ENCODE peak calls at places on chromosomes 1 and 21, in four cellular contexts. One of them, this sample, is unnamed.

GRCh38 chr1:75855010-75855409 is 58.3 kb downstream of the MSH4 start:
- DNase-seq in SK-N-SH: no peak
- DNase-seq in K562: peak; percentile 40
- DNase-seq in A549: peak; percentile 1
- DNase-seq in this sample: peak; percentile 53

GRCh38 chr1:168623003-168623828 is 46.8 kb downstream of the XCL1 start:
- DNase-seq in K562: peak; percentile 58
- DNase-seq in A549: peak; percentile 85
- DNase-seq in SK-N-SH: no peak
- DNase-seq in this sample: peak; percentile 30

GRCh38 chr1:1205769-1206375 is 520 bp downstream of the TNFRSF18 start:
- DNase-seq in K562: no peak
- DNase-seq in SK-N-SH: peak; percentile 51
- DNase-seq in A549: no peak
- DNase-seq in this sample: no peak

GRCh38 chr1:33400153-33400552 is 30.7 kb downstream of the PHC2 start:
- DNase-seq in SK-N-SH: no peak
- DNase-seq in K562: no peak
- DNase-seq in A549: no peak
- DNase-seq in this sample: no peak

GRCh38 chr1:82323144-82323543 is 522.4 kb downstream of the ADGRL2 start:
- DNase-seq in A549: no peak
- DNase-seq in SK-N-SH: no peak
- DNase-seq in K562: no peak
- DNase-seq in this sample: no peak

GRCh38 chr21:44353200-44353970 is at the start of gene TRPM2:
- DNase-seq in A549: no peak
- DNase-seq in SK-N-SH: no peak
- DNase-seq in K562: no peak
- DNase-seq in this sample: no peak

GRCh38 chr21:17045214-17045835 is 467.5 kb upstream of the CXADR start:
- DNase-seq in A549: peak; percentile 7
- DNase-seq in K562: peak; percentile 0
- DNase-seq in SK-N-SH: peak; percentile 44
- DNase-seq in this sample: peak; percentile 15

GRCh38 chr1:41608242-41608641 is 123.8 kb upstream of the EDN2 start:
- DNase-seq in K562: no peak
- DNase-seq in A549: no peak
- DNase-seq in SK-N-SH: no peak
- DNase-seq in this sample: peak; percentile 34

GRCh38 chr1:180534199-180534598 is 24.6 kb upstream of the OVAAL start:
- DNase-seq in A549: no peak
- DNase-seq in K562: no peak
- DNase-seq in SK-N-SH: peak; percentile 42
- DNase-seq in this sample: no peak

GRCh38 chr21:25552856-25553255 is 54.4 kb downstream of the MRPL39 start:
- DNase-seq in A549: no peak
- DNase-seq in SK-N-SH: no peak
- DNase-seq in K562: no peak
- DNase-seq in this sample: no peak

GRCh38 chr1:241817331-241817792 is 30.6 kb upstream of the EXO1 start:
- DNase-seq in SK-N-SH: no peak
- DNase-seq in K562: no peak
- DNase-seq in A549: no peak
- DNase-seq in this sample: peak; percentile 94

GRCh38 chr1:175887521-175887920 is 144.1 kb upstream of the TNR start:
- DNase-seq in K562: no peak
- DNase-seq in SK-N-SH: peak; percentile 19
- DNase-seq in A549: no peak
- DNase-seq in this sample: no peak

GRCh38 chr1:1924378-1924777 is 5.3 kb upstream of the TMEM52 start:
- DNase-seq in SK-N-SH: peak; percentile 34
- DNase-seq in A549: no peak
- DNase-seq in K562: no peak
- DNase-seq in this sample: no peak

GRCh38 chr1:112357467-112357866 is 38.5 kb upstream of the CTTNBP2NL start:
- DNase-seq in A549: no peak
- DNase-seq in K562: no peak
- DNase-seq in SK-N-SH: no peak
- DNase-seq in this sample: no peak

GRCh38 chr1:15007842-15008241 is 145.7 kb upstream of the TMEM51 start:
- DNase-seq in A549: no peak
- DNase-seq in SK-N-SH: no peak
- DNase-seq in K562: peak; percentile 48
- DNase-seq in this sample: no peak

GRCh38 chr1:237249120-237249519 is 207.1 kb downstream of the RYR2 start:
- DNase-seq in A549: no peak
- DNase-seq in SK-N-SH: no peak
- DNase-seq in K562: no peak
- DNase-seq in this sample: no peak

GRCh38 chr1:237255071-237255470 is 213.1 kb downstream of the RYR2 start:
- DNase-seq in K562: no peak
- DNase-seq in A549: no peak
- DNase-seq in SK-N-SH: no peak
- DNase-seq in this sample: no peak

GRCh38 chr1:237244778-237245177 is 202.8 kb downstream of the RYR2 start:
- DNase-seq in K562: no peak
- DNase-seq in SK-N-SH: no peak
- DNase-seq in A549: no peak
- DNase-seq in this sample: no peak

DNA sequence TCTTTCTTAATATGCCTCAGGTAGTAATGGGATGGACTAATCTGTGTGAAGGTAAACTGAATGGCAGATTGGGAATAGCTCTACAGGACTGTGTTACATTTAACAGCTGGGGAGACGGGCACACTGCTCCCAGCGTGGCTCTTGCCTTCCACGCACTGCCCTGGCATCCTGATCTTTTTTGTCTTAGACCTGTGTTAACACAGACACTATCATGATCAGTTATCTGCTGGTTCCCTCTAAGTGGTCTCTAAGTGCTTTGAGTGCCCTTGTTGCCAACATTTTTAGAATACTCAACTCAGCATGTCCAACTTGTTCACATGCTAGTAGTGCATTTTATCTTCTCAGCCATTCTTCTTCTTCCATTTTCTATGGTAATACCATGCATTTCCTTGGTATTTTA is 208.1 kb downstream of the RYR2 start:
- DNase-seq in A549: no peak
- DNase-seq in SK-N-SH: no peak
- DNase-seq in K562: no peak
- DNase-seq in this sample: no peak
- TF ChIP-seq SMC3 in A549: no peak
- TF ChIP-seq SMC3 in SK-N-SH: no peak
- TF ChIP-seq SMC3 in K562: no peak
- TF ChIP-seq SMC3 in this sample: no peak

DNA sequence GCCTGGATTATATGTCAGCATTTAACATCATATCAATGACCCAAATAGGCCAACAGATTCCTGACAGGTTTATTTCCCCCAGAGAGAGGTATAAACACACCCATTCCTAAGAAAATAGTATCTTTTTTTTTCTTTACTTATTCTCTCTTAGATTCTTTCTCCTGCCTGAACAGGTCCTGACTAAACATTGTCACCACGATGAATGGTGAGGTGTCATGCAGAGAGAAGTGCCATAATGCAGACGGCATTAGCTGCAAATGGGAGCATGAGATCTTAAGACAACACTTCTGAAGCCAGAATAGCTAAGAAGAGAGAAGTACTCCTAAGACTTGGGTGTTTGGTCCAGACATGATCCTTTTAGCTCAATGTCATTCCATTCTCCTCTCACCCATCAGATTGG is 131.3 kb downstream of the ZNF648 start:
- DNase-seq in SK-N-SH: no peak
- DNase-seq in A549: no peak
- DNase-seq in K562: no peak
- DNase-seq in this sample: no peak
- TF ChIP-seq RCOR1 in SK-N-SH: no peak
- TF ChIP-seq RCOR1 in A549: no peak
- TF ChIP-seq RCOR1 in K562: no peak
- TF ChIP-seq RCOR1 in this sample: no peak

DNA sequence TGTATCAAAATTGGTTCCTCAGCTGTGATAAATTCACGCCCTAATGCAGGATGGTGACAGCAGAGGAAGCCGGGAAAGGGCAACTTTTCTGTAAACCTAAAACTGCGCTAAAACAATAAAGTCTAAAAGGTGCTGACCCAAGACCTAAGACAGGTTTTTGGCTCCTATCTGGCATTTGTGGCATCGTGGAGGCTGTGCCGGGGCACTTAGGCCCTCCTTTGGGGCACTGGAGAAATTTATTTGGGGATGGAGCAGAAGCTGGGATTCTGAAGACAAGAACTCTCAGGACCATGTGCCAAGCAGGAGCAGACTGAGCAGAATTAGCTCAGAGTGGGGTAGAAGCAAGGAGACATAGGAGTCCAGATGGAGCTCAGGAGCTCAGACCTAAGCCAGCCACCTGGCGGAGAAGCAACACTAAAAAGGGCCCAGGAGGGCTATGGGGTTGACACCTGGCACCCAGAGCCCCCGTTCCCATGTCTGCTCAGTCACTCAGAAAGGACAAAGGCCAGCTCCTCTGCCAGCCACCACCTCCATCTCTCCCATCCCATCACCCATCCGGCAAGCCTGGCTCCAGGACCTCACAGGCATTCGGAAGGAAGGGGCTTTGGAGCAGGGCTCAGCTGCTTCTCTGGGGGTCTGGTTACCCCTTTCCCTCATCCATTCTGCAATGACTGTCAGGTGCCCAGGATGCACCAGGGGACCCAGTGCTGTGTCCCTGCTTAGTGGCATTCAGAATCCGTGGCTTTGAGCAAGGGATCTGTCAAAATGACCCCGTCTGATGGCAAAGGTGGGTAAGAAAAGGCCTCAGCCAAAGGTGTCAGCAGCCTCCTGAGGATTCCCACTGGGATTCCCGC is 347.7 kb downstream of the NPHP4 start:
- DNase-seq in A549: no peak
- DNase-seq in SK-N-SH: no peak
- DNase-seq in K562: no peak
- DNase-seq in this sample: no peak
- TF ChIP-seq SMC3 in A549: no peak
- TF ChIP-seq SMC3 in SK-N-SH: no peak
- TF ChIP-seq SMC3 in K562: no peak
- TF ChIP-seq SMC3 in this sample: no peak

GRCh38 chr1:234546387-234546704 is 63.6 kb downstream of the IRF2BP2 start:
- DNase-seq in K562: no peak
- DNase-seq in SK-N-SH: no peak
- DNase-seq in A549: no peak
- DNase-seq in this sample: no peak

GRCh38 chr1:234546890-234547788 is 62.8 kb downstream of the IRF2BP2 start:
- DNase-seq in A549: no peak
- DNase-seq in SK-N-SH: no peak
- DNase-seq in K562: peak; percentile 89
- DNase-seq in this sample: peak; percentile 47

GRCh38 chr1:234551032-234551378 is 59.0 kb downstream of the IRF2BP2 start:
- DNase-seq in A549: no peak
- DNase-seq in K562: no peak
- DNase-seq in SK-N-SH: no peak
- DNase-seq in this sample: no peak

GRCh38 chr1:234550341-234551031 is 59.5 kb downstream of the IRF2BP2 start:
- DNase-seq in A549: no peak
- DNase-seq in SK-N-SH: no peak
- DNase-seq in K562: no peak
- DNase-seq in this sample: no peak

GRCh38 chr1:234549447-234550021 is 60.4 kb downstream of the IRF2BP2 start:
- DNase-seq in K562: no peak
- DNase-seq in A549: no peak
- DNase-seq in SK-N-SH: no peak
- DNase-seq in this sample: no peak
- TF ChIP-seq RCOR1 in K562: no peak
- TF ChIP-seq RCOR1 in A549: no peak
- TF ChIP-seq RCOR1 in SK-N-SH: no peak
- TF ChIP-seq RCOR1 in this sample: no peak

GRCh38 chr1:67590329-67590728 is 94.7 kb upstream of the GADD45A start:
- DNase-seq in SK-N-SH: no peak
- DNase-seq in A549: no peak
- DNase-seq in K562: peak; percentile 27
- DNase-seq in this sample: peak; percentile 45
- TF ChIP-seq SMC3 in SK-N-SH: no peak
- TF ChIP-seq SMC3 in A549: no peak
- TF ChIP-seq SMC3 in K562: no peak
- TF ChIP-seq SMC3 in this sample: no peak

DNA sequence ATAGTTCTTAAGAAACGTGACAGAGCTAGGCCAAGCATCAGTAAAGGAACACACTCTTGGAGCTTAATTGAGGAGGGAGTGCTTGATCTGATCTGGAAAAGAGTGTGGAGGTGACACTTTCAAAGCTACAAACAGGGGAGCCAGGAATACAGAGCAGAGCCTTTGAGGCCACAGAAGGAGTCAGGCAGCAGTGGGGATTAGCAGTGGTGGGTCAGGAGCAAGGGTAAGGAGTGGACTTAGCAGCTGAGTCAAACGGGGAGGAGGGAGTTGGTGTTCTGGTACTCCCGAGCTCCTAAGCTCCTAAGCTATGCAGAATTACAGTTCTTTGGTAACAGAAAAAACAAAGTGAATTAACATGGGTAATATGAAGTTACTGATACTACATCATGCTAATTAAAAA is 14.5 kb downstream of the RAB4A start:
- DNase-seq in A549: no peak
- DNase-seq in SK-N-SH: no peak
- DNase-seq in K562: no peak
- DNase-seq in this sample: no peak
- TF ChIP-seq RCOR1 in A549: no peak
- TF ChIP-seq RCOR1 in SK-N-SH: no peak
- TF ChIP-seq RCOR1 in K562: no peak
- TF ChIP-seq RCOR1 in this sample: no peak

GRCh38 chr1:202031796-202032195 is 21.4 kb downstream of the ELF3 start:
- DNase-seq in SK-N-SH: no peak
- DNase-seq in K562: no peak
- DNase-seq in A549: no peak
- DNase-seq in this sample: no peak

GRCh38 chr1:202034683-202035462 is 24.5 kb downstream of the ELF3 start:
- DNase-seq in K562: peak; percentile 68
- DNase-seq in A549: peak; percentile 100
- DNase-seq in SK-N-SH: no peak
- DNase-seq in this sample: peak; percentile 96

GRCh38 chr1:202036595-202037387 is 26.4 kb downstream of the ELF3 start:
- DNase-seq in K562: no peak
- DNase-seq in A549: no peak
- DNase-seq in SK-N-SH: no peak
- DNase-seq in this sample: no peak

GRCh38 chr1:202037706-202038296 is 27.4 kb downstream of the ELF3 start:
- DNase-seq in SK-N-SH: no peak
- DNase-seq in A549: peak; percentile 59
- DNase-seq in K562: no peak
- DNase-seq in this sample: peak; percentile 72

DNA sequence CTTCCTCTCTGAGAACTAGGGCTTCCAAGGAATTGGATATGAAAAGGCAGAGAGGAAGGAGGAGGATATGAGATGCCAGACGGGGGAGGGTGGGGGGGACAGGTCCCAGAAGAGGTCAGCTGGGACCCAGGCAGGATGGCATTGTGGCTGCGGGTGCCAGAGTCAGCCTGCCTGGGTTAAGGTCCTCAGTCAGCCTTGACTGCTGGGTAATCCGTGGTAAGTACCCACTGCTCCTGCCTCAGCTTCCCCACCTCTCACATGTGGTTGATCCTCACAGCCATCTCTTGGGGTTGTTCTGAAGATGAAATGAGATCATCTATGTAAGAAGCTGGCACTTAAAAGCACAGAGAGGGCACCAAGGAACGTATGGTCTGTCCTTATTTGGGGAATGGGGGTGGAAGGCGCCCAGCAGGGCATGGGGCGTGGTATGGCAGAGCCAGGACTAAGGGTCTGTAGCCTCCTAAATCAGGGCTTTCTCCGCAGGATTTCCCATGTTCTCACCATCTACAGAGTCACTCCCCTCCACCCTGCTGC is 23.8 kb downstream of the ELF3 start:
- DNase-seq in A549: no peak
- DNase-seq in K562: no peak
- DNase-seq in SK-N-SH: no peak
- DNase-seq in this sample: no peak
- TF ChIP-seq SMC3 in A549: no peak
- TF ChIP-seq SMC3 in K562: no peak
- TF ChIP-seq SMC3 in SK-N-SH: no peak
- TF ChIP-seq SMC3 in this sample: no peak